ENCODE peak calls at places on chromosomes 5 and 9, in five cellular contexts. One of them, this sample, is unnamed.

GRCh38 chr5:149618581-149619248 is 37.4 kb downstream of the ARHGEF37 start:
- DNase-seq in A549: peak
- DNase-seq in K562: peak
- DNase-seq in HepG2: peak
- DNase-seq in GM12878: peak
- DNase-seq in this sample: peak

GRCh38 chr9:108696156-108696555 is 159.6 kb downstream of the ACTL7B start:
- DNase-seq in A549: no peak
- DNase-seq in K562: no peak
- DNase-seq in HepG2: no peak
- DNase-seq in GM12878: no peak
- DNase-seq in this sample: no peak

GRCh38 chr5:44388504-44389409 is 463 bp downstream of the FGF10 start:
- DNase-seq in A549: no peak
- DNase-seq in K562: no peak
- DNase-seq in HepG2: no peak
- DNase-seq in GM12878: no peak
- DNase-seq in this sample: peak

GRCh38 chr9:112787942-112788341 is 37.4 kb downstream of the SNX30 start:
- DNase-seq in A549: no peak
- DNase-seq in K562: no peak
- DNase-seq in HepG2: no peak
- DNase-seq in GM12878: no peak
- DNase-seq in this sample: no peak

GRCh38 chr9:107918749-107919148 is 429.2 kb upstream of the KLF4 start:
- DNase-seq in A549: no peak
- DNase-seq in K562: no peak
- DNase-seq in HepG2: no peak
- DNase-seq in GM12878: no peak
- DNase-seq in this sample: no peak

GRCh38 chr9:757246-757881 is 84.1 kb upstream of the DMRT1 start:
- DNase-seq in A549: no peak
- DNase-seq in K562: no peak
- DNase-seq in HepG2: peak
- DNase-seq in GM12878: no peak
- DNase-seq in this sample: peak

GRCh38 chr5:102754499-102755424 is at the start of gene PAM:
- DNase-seq in A549: peak
- DNase-seq in K562: peak
- DNase-seq in HepG2: peak
- DNase-seq in GM12878: no peak
- DNase-seq in this sample: peak

GRCh38 chr5:135249658-135250057 is 149.4 kb downstream of the MACROH2A1 start:
- DNase-seq in A549: no peak
- DNase-seq in K562: peak
- DNase-seq in HepG2: no peak
- DNase-seq in GM12878: no peak
- DNase-seq in this sample: no peak

GRCh38 chr5:130402906-130403305 is 498.6 kb downstream of the CHSY3 start:
- DNase-seq in A549: no peak
- DNase-seq in K562: no peak
- DNase-seq in HepG2: no peak
- DNase-seq in GM12878: no peak
- DNase-seq in this sample: peak

GRCh38 chr5:149223081-149223848 is 48.4 kb upstream of the AFAP1L1 start:
- DNase-seq in A549: no peak
- DNase-seq in K562: no peak
- DNase-seq in HepG2: no peak
- DNase-seq in GM12878: no peak
- DNase-seq in this sample: no peak

GRCh38 chr5:1686066-1686802 is 113.4 kb downstream of the MRPL36 start:
- DNase-seq in A549: no peak
- DNase-seq in K562: no peak
- DNase-seq in HepG2: no peak
- DNase-seq in GM12878: no peak
- DNase-seq in this sample: no peak

GRCh38 chr5:155475318-155475717 is 461.8 kb downstream of the KIF4B start:
- DNase-seq in A549: no peak
- DNase-seq in K562: no peak
- DNase-seq in HepG2: no peak
- DNase-seq in GM12878: no peak
- DNase-seq in this sample: no peak

GRCh38 chr5:57447656-57448055 is 35.0 kb downstream of the ACTBL2 start:
- DNase-seq in A549: no peak
- DNase-seq in K562: no peak
- DNase-seq in HepG2: no peak
- DNase-seq in GM12878: no peak
- DNase-seq in this sample: no peak

GRCh38 chr9:104869801-104870200 is 58.2 kb downstream of the ABCA1 start:
- DNase-seq in A549: no peak
- DNase-seq in K562: no peak
- DNase-seq in HepG2: no peak
- DNase-seq in GM12878: no peak
- DNase-seq in this sample: no peak

GRCh38 chr5:93600409-93601052 is 17.5 kb downstream of the NR2F1 start:
- DNase-seq in A549: no peak
- DNase-seq in K562: no peak
- DNase-seq in HepG2: no peak
- DNase-seq in GM12878: no peak
- DNase-seq in this sample: no peak

GRCh38 chr5:94503677-94504076 is 114.7 kb downstream of the KIAA0825 start:
- DNase-seq in A549: no peak
- DNase-seq in K562: no peak
- DNase-seq in HepG2: no peak
- DNase-seq in GM12878: no peak
- DNase-seq in this sample: no peak

GRCh38 chr9:86994231-86994630 is 46.9 kb upstream of the GAS1 start:
- DNase-seq in A549: no peak
- DNase-seq in K562: no peak
- DNase-seq in HepG2: no peak
- DNase-seq in GM12878: no peak
- DNase-seq in this sample: no peak

GRCh38 chr9:79768199-79768598 is 196.4 kb downstream of the TLE4 start:
- DNase-seq in A549: no peak
- DNase-seq in K562: no peak
- DNase-seq in HepG2: no peak
- DNase-seq in GM12878: no peak
- DNase-seq in this sample: no peak

GRCh38 chr9:81224166-81224858 is 465.0 kb downstream of the TLE1 start:
- DNase-seq in A549: no peak
- DNase-seq in K562: no peak
- DNase-seq in HepG2: no peak
- DNase-seq in GM12878: no peak
- DNase-seq in this sample: no peak

GRCh38 chr5:14675309-14675708 is 10.8 kb downstream of the OTULIN start:
- DNase-seq in A549: no peak
- DNase-seq in K562: no peak
- DNase-seq in HepG2: no peak
- DNase-seq in GM12878: no peak
- DNase-seq in this sample: no peak

GRCh38 chr5:147407094-147407681 is 102.7 kb downstream of the DPYSL3 start:
- DNase-seq in A549: no peak
- DNase-seq in K562: no peak
- DNase-seq in HepG2: no peak
- DNase-seq in GM12878: no peak
- DNase-seq in this sample: no peak

GRCh38 chr5:148665431-148665830 is 11.1 kb upstream of the HTR4 start:
- DNase-seq in A549: no peak
- DNase-seq in K562: no peak
- DNase-seq in HepG2: no peak
- DNase-seq in GM12878: no peak
- DNase-seq in this sample: no peak

GRCh38 chr5:105146867-105147266 is 1584.3 kb upstream of the NUDT12 start:
- DNase-seq in A549: no peak
- DNase-seq in K562: no peak
- DNase-seq in HepG2: no peak
- DNase-seq in GM12878: no peak
- DNase-seq in this sample: no peak

GRCh38 chr5:171945066-171945465 is 61.4 kb downstream of the FBXW11 start:
- DNase-seq in A549: no peak
- DNase-seq in K562: no peak
- DNase-seq in HepG2: no peak
- DNase-seq in GM12878: no peak
- DNase-seq in this sample: no peak

GRCh38 chr9:111828193-111828592 is 33.5 kb upstream of the SHOC1 start:
- DNase-seq in A549: no peak
- DNase-seq in K562: no peak
- DNase-seq in HepG2: no peak
- DNase-seq in GM12878: no peak
- DNase-seq in this sample: no peak

DNA sequence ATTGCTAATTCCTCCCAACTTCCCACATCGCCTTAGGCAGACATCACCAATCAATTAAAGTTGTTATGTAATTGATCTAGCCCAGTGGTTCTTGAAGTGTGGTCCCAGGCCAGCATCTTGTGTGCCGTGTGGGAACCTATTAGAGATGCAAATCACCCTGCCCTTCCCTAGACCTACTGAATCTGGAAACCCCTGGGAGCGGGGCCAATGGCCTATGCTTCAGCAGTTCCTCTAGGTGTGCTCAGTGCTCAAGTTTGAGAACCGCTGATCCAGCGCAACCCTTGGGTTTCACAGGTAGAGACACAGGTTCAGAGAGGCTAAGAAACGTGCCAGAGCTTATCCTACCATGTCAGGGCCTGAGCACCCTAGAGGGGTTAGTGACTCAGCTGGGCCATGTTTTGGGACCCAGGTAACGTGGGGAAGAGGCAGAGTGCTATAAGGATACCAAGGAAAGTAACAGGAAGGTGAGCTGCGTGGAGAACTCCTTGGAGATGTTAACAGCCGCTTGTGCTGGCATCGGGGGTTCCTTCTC is 4.4 kb downstream of the SLC34A1 start:
- DNase-seq in A549: no peak
- DNase-seq in K562: no peak
- DNase-seq in HepG2: no peak
- DNase-seq in GM12878: no peak
- DNase-seq in this sample: no peak
- TF ChIP-seq ESRRA in A549: no peak
- TF ChIP-seq ESRRA in K562: no peak
- TF ChIP-seq ESRRA in HepG2: no peak
- TF ChIP-seq ESRRA in GM12878: no peak
- TF ChIP-seq ESRRA in this sample: no peak

GRCh38 chr9:134134949-134135342 is 936 bp upstream of the WDR5 start:
- DNase-seq in A549: peak
- DNase-seq in K562: no peak
- DNase-seq in HepG2: no peak
- DNase-seq in GM12878: no peak
- DNase-seq in this sample: no peak

GRCh38 chr9:134138292-134138691 is 2.4 kb downstream of the WDR5 start:
- DNase-seq in A549: no peak
- DNase-seq in K562: no peak
- DNase-seq in HepG2: no peak
- DNase-seq in GM12878: no peak
- DNase-seq in this sample: no peak

GRCh38 chr9:134136997-134137302 is 1.1 kb downstream of the WDR5 start:
- DNase-seq in A549: no peak
- DNase-seq in K562: no peak
- DNase-seq in HepG2: no peak
- DNase-seq in GM12878: no peak
- DNase-seq in this sample: no peak

GRCh38 chr9:134136117-134136996 is 475 bp downstream of the WDR5 start:
- DNase-seq in A549: peak
- DNase-seq in K562: peak
- DNase-seq in HepG2: no peak
- DNase-seq in GM12878: no peak
- DNase-seq in this sample: peak

DNA sequence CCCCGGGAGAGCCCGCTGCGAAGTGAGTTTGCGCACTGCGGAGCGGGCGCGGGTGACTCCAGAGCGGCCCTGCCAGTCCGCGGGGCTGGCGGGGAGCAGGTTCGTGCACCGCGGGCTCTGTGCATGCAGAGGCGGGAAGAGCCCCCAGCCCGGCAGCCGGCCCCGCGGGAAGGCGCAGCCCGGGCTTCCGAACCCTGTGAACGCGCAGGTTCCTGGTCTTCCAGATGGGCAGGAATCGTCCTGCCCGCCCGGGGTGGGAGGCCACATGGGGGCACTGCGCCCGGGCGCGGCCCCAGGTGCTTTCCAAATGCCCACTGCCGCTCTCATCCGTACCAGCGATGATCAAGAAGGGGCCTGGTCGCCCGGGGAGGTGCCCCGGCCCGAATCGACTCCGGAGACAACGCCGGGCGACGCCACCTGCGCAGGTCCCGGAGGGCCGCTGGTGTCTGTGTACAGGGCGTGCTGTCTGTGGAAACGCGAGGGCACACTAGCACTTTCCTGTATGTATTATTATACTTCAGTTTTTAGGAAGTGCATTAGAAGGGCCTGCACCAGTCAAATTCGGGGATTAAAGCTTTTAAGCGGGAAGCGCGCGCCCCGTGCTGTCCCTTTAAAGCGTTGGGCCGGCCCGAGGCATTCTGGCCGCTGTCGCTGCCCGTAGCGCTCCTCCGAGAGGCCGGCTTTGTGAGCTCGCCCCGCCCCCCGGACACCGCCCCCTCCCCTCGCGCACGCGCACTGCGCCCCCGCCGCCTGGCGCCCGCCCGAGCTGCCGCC is at the start of gene WDR5:
- DNase-seq in A549: peak
- DNase-seq in K562: peak
- DNase-seq in HepG2: peak
- DNase-seq in GM12878: peak
- DNase-seq in this sample: peak
- TF ChIP-seq CTCF in A549: peak
- TF ChIP-seq CTCF in K562: no peak
- TF ChIP-seq CTCF in HepG2: peak
- TF ChIP-seq CTCF in GM12878: peak
- TF ChIP-seq CTCF in this sample: no peak

DNA sequence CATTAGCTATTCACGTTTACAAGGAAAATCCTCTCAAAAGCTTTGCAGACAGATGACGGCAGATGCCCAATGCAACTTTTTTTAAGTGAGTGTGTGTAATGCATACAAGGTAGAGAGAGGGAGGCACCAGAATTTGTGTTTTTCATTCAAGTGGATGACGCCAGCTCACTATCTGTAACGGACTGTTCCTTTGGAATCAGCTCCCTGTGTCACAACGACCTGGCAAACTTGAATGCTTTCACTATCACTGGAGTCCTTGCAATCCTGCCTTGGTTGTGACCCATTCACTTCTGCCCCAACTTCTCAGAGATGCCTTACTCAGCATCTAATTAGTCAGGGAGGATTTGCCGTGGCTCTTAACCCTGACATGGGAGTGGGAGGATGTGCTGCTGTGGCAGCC is 148.5 kb downstream of the BNC2 start:
- DNase-seq in A549: no peak
- DNase-seq in K562: no peak
- DNase-seq in HepG2: no peak
- DNase-seq in GM12878: no peak
- DNase-seq in this sample: no peak
- TF ChIP-seq ESRRA in A549: no peak
- TF ChIP-seq ESRRA in K562: no peak
- TF ChIP-seq ESRRA in HepG2: no peak
- TF ChIP-seq ESRRA in GM12878: no peak
- TF ChIP-seq ESRRA in this sample: no peak

DNA sequence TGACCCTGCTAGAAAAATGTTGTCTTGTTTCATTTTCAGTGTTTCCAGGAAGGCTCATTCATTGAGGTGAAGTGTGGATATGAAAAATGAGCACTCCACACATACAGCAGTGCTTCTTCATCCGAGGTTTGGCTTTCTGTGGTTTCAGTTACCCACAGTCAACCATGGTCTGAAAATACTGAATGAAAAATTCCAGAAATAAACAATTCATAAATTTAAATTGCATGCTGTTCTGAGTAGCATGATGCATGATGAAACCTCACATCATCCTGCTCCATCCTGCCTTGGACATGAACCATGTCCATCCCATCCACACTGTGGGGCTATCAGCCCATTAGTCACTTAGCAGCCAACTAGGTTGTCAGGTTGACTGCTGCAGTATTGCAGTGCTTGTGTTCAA is 10.4 kb upstream of the SLC45A2 start:
- DNase-seq in A549: no peak
- DNase-seq in K562: no peak
- DNase-seq in HepG2: no peak
- DNase-seq in GM12878: no peak
- DNase-seq in this sample: no peak
- TF ChIP-seq CTCF in A549: no peak
- TF ChIP-seq CTCF in K562: peak
- TF ChIP-seq CTCF in HepG2: peak
- TF ChIP-seq CTCF in GM12878: peak
- TF ChIP-seq CTCF in this sample: no peak

This sample was measured in WTC11.